ENCODE peak calls at places on chromosomes 12 and 14, in six cellular contexts. K is astrocyte, T is K562, R is ovary, U is gastrocnemius medialis, E is right cardiac atrium. G is an unnamed sample. For H3K9me3, the result is how much of the 10 kb centered on the place peaks cover.

GRCh38 chr12:24997496-24997895 is 48.6 kb upstream of the BCAT1 start:
- DNase-seq in K (peak), T (no peak), R (no peak), U (no peak), E (no peak), G (no peak)

GRCh38 chr12:20483776-20484175 is 115.4 kb downstream of the PDE3A start:
- DNase-seq in K (no peak), T (no peak), R (no peak), U (no peak), E (no peak), G (no peak)

GRCh38 chr12:49331360-49332222 is 5.4 kb downstream of the C1QL4 start:
- DNase-seq in K (peak), T (peak), R (peak), U (peak), E (peak), G (peak)

GRCh38 chr14:98893675-98894074 is 378.3 kb downstream of the BCL11B start:
- DNase-seq in K (peak), T (no peak), R (no peak), U (no peak), E (no peak), G (no peak)

GRCh38 chr12:15601210-15601800 is 187.9 kb downstream of the EPS8 start:
- DNase-seq in K (peak), T (no peak), R (no peak), U (no peak), E (no peak), G (no peak)

GRCh38 chr12:56616244-56616643 is 13.9 kb downstream of the BAZ2A start:
- DNase-seq in K (no peak), T (no peak), R (no peak), U (no peak), E (no peak), G (no peak)

GRCh38 chr12:53186745-53187144 is 6.0 kb upstream of the CSAD start:
- DNase-seq in K (no peak), T (no peak), R (no peak), U (no peak), E (no peak), G (no peak)

GRCh38 chr12:95551305-95551704 is at the start of gene USP44:
- DNase-seq in K (no peak), T (no peak), R (no peak), U (no peak), E (no peak), G (no peak)

GRCh38 chr14:90739318-90740077 is 76.7 kb downstream of the TTC7B start:
- DNase-seq in K (no peak), T (no peak), R (no peak), U (peak), E (no peak), G (no peak)

GRCh38 chr12:114025935-114026334 is 59.8 kb upstream of the RBM19 start:
- DNase-seq in K (no peak), T (no peak), R (no peak), U (no peak), E (peak), G (no peak)

GRCh38 chr14:75335588-75335987 is 57.0 kb downstream of the FOS start:
- DNase-seq in K (no peak), T (no peak), R (no peak), U (no peak), E (no peak), G (no peak)

GRCh38 chr12:40158592-40159111 is 52.8 kb upstream of the SLC2A13 start:
- DNase-seq in K (no peak), T (no peak), R (no peak), U (peak), E (no peak), G (peak)

GRCh38 chr14:106227793-106228192 is 701.4 kb downstream of the TMEM121 start:
- DNase-seq in K (no peak), T (no peak), R (no peak), U (no peak), E (no peak), G (no peak)

GRCh38 chr14:106218189-106218588 is 691.8 kb downstream of the TMEM121 start:
- DNase-seq in K (no peak), T (no peak), R (no peak), U (no peak), E (no peak), G (no peak)

GRCh38 chr14:106224694-106224971 is 698.2 kb downstream of the TMEM121 start:
- DNase-seq in K (no peak), T (no peak), R (no peak), U (no peak), E (no peak), G (no peak)

GRCh38 chr14:106228541-106229158 is 702.3 kb downstream of the TMEM121 start:
- DNase-seq in K (no peak), T (no peak), R (no peak), U (no peak), E (no peak), G (no peak)

GRCh38 chr14:106222736-106223135 is 696.4 kb downstream of the TMEM121 start:
- DNase-seq in K (no peak), T (no peak), R (no peak), U (no peak), E (no peak), G (no peak)
- H3K9me3 ChIP-seq in K (under half), T (under half), R (under half), U (under half), E (under half), G (under half)

DNA sequence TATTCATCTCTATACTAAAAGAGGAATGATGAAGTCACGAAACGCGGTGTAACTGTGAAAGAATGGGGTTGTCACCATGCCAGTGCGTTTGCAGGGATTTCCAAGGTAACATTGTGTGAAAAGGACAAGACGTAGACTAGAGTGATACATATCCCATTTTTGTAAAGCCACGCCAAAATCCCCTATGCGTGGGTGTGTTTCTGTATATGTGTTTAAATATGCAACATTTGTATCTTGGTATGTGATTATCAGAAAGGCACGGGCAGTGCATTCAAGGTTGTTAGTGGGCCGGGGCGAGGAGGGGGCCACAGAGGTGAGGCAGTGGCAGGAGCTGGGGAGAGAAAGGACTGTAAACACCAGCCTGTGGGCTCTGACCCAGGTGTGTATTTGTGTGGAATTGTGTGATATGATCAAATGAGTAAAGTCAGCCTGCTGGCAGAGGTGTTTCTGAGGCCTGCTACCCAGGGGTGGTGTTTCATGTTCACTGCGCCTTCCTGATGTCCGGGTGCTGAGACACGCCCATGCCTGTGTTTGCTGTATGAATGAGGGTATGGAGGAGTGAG is 137.8 kb downstream of the ADGRD1 start:
- DNase-seq in K (no peak), T (no peak), R (peak), U (no peak), E (no peak), G (no peak)
- H3K9me3 ChIP-seq in K (under half), T (under half), R (under half), U (under half), E (under half), G (under half)

GRCh38 chr12:7175493-7175892 is 14.0 kb upstream of the PEX5 start:
- DNase-seq in K (no peak), T (no peak), R (no peak), U (no peak), E (no peak), G (no peak)

GRCh38 chr12:7171854-7172253 is 17.6 kb upstream of the PEX5 start:
- DNase-seq in K (no peak), T (no peak), R (no peak), U (no peak), E (no peak), G (no peak)

DNA sequence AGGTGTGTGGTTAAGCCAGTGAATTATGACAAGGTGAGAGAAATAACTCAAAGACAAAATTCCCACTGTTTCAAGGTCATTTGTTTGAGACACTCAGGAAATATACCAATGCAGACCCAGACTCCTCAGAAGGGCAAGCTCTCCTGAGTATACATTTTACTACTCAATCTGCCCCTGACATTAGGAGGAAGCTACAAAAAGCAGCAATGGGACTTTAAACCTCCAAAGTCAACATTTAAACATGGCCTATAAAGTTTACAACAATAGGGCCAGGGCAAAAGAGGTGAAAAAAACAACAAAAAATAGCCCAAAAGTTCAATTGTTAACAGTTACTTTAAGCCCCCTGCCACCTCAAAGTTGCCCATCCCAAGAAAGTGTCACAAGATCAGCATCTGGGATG is 19.5 kb upstream of the PEX5 start:
- DNase-seq in K (no peak), T (no peak), R (no peak), U (no peak), E (no peak), G (no peak)
- H3K9me3 ChIP-seq in K (under half), T (under half), R (under half), U (under half), E (under half), G (under half)

GRCh38 chr12:132951649-132952048 is 4.5 kb downstream of the ZNF605 start:
- DNase-seq in K (no peak), T (no peak), R (no peak), U (no peak), E (no peak), G (no peak)
- H3K9me3 ChIP-seq in K (under half), T (under half), R (under half), U (under half), E (under half), G (under half)

GRCh38 chr14:29896354-29896768 is 31.3 kb downstream of the PRKD1 start:
- DNase-seq in K (no peak), T (no peak), R (no peak), U (no peak), E (no peak), G (peak)
- H3K9me3 ChIP-seq in K (under half), T (under half), R (under half), U (under half), E (under half), G (under half)

GRCh38 chr12:31659087-31659942 is at the start of gene ETFBKMT:
- DNase-seq in K (peak), T (peak), R (peak), U (peak), E (peak), G (peak)
- H3K9me3 ChIP-seq in K (under half), T (under half), R (under half), U (under half), E (under half), G (under half)

GRCh38 chr12:34598851-34599529 is 576.7 kb downstream of the ALG10 start:
- DNase-seq in K (no peak), T (peak), R (peak), U (no peak), E (no peak), G (no peak)

GRCh38 chr12:34601689-34602088 is 579.4 kb downstream of the ALG10 start:
- DNase-seq in K (no peak), T (no peak), R (no peak), U (peak), E (no peak), G (no peak)

GRCh38 chr12:34599530-34600513 is 577.5 kb downstream of the ALG10 start:
- DNase-seq in K (no peak), T (peak), R (peak), U (peak), E (no peak), G (no peak)

GRCh38 chr12:34602213-34602940 is 580.1 kb downstream of the ALG10 start:
- DNase-seq in K (no peak), T (no peak), R (no peak), U (no peak), E (no peak), G (no peak)

GRCh38 chr12:34600592-34601462 is 578.5 kb downstream of the ALG10 start:
- DNase-seq in K (no peak), T (peak), R (peak), U (peak), E (no peak), G (no peak)
- H3K9me3 ChIP-seq in K (under half), T (under half), R (under half), U (under half), E (under half), G (under half)